ENCODE peak calls at places on chromosomes 2 and 18, in five cellular contexts. U is HFF-Myc, A is HepG2, O is cardiac muscle cell, V is fibroblast of mammary gland. Q is an unnamed sample.

GRCh38 chr18:55486936-55487335 is 101.1 kb downstream of the TCF4 start:
- DNase-seq in A (no peak), V (no peak), U (no peak), O (no peak), Q (no peak)

GRCh38 chr18:51537487-51537886 is 340.0 kb upstream of the MEX3C start:
- DNase-seq in O (peak; percentile 85), V (no peak), A (no peak), U (no peak), Q (no peak)

GRCh38 chr2:177314722-177315264 is 50.3 kb upstream of the NFE2L2 start:
- DNase-seq in A (no peak), V (no peak), U (no peak), O (no peak), Q (no peak)

GRCh38 chr2:143169105-143169504 is 39.9 kb downstream of the ARHGAP15 start:
- DNase-seq in V (no peak), A (no peak), O (no peak), U (no peak), Q (no peak)

GRCh38 chr2:196239622-196240587 is 68.5 kb upstream of the STK17B start:
- DNase-seq in A (no peak), O (peak; percentile 79), U (no peak), V (peak; percentile 87), Q (peak; percentile 82)

GRCh38 chr2:240405133-240405532 is 30.3 kb upstream of the GPC1 start:
- DNase-seq in U (no peak), O (no peak), A (no peak), V (no peak), Q (no peak)

GRCh38 chr2:40957508-40957907 is 505.6 kb upstream of the SLC8A1 start:
- DNase-seq in U (no peak), V (no peak), A (peak; percentile 9), O (peak; percentile 49), Q (no peak)

GRCh38 chr2:160208662-160209229 is 8.7 kb upstream of the ITGB6 start:
- DNase-seq in A (no peak), V (no peak), O (no peak), U (no peak), Q (no peak)

GRCh38 chr2:100208375-100208774 is 66.0 kb upstream of the AFF3 start:
- DNase-seq in A (no peak), O (no peak), V (no peak), U (no peak), Q (no peak)

GRCh38 chr18:456361-456821 is 44.1 kb downstream of the COLEC12 start:
- DNase-seq in U (no peak), V (peak; percentile 92), A (no peak), O (peak; percentile 89), Q (peak; percentile 71)

GRCh38 chr2:216691210-216691741 is 4.1 kb downstream of the IGFBP5 start:
- DNase-seq in V (peak; percentile 28), O (peak; percentile 82), U (no peak), A (no peak), Q (peak; percentile 72)

GRCh38 chr18:9575558-9575957 is 38.8 kb downstream of the PPP4R1 start:
- DNase-seq in U (peak; percentile 87), A (peak; percentile 95), V (peak; percentile 97), O (peak; percentile 99), Q (peak; percentile 94)

GRCh38 chr2:216051350-216051749 is 30.3 kb downstream of the PECR start:
- DNase-seq in A (no peak), O (no peak), V (no peak), U (no peak), Q (no peak)

GRCh38 chr2:241926541-241927311 is 57.2 kb downstream of the RTP5 start:
- DNase-seq in A (peak; percentile 61), V (no peak), O (no peak), U (no peak), Q (no peak)

GRCh38 chr2:240319855-240320560 is 115.5 kb upstream of the GPC1 start:
- DNase-seq in V (peak; percentile 97), O (peak; percentile 91), U (peak; percentile 71), A (no peak), Q (peak; percentile 94)

GRCh38 chr2:42493468-42493884 is 306 bp downstream of the KCNG3 start:
- DNase-seq in O (no peak), A (no peak), V (no peak), U (no peak), Q (no peak)

GRCh38 chr2:42494434-42495233 is 852 bp upstream of the KCNG3 start:
- DNase-seq in U (peak; percentile 41), O (peak; percentile 82), V (peak; percentile 76), A (peak; percentile 87), Q (peak; percentile 80)

GRCh38 chr2:42493885-42494433 is at the start of gene KCNG3:
- DNase-seq in V (peak; percentile 25), U (no peak), A (peak; percentile 58), O (peak; percentile 64), Q (peak; percentile 22)

GRCh38 chr2:42495611-42496010 is 1.8 kb upstream of the KCNG3 start:
- DNase-seq in V (no peak), O (no peak), A (no peak), U (no peak), Q (no peak)

GRCh38 chr2:42495234-42495581 is 1.4 kb upstream of the KCNG3 start:
- DNase-seq in A (no peak), V (no peak), O (no peak), U (no peak), Q (no peak)
- TF ChIP-seq CTCF in A (no peak), V (no peak), O (no peak), U (no peak), Q (no peak)

DNA sequence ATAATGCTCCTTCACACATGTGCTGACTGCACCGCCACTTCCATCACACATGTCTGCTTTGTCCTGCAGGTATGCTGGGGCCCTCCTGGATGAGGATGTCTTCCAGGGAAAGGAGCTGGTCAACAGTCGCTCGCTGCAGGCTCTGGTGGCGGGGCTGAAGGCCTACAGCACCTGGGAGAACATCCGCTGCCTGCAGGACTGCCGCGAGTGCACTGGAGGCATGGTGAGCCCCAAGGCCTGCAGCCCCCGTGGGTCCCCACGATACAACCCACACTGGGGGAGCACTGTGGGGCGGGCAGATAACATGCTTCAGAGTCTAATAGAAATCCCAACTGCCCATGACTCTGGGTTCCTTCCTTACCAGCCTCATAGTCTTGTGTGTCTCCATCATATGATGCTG is 187.3 kb upstream of the BCL2L11 start:
- DNase-seq in U (no peak), A (no peak), V (no peak), O (no peak), Q (no peak)
- TF ChIP-seq CTCF in U (no peak), A (no peak), V (no peak), O (no peak), Q (no peak)

GRCh38 chr2:138084206-138084605 is 119.9 kb downstream of the HNMT start:
- DNase-seq in V (no peak), O (no peak), U (no peak), A (no peak), Q (no peak)
- TF ChIP-seq CTCF in V (no peak), O (no peak), U (no peak), A (no peak), Q (no peak)

DNA sequence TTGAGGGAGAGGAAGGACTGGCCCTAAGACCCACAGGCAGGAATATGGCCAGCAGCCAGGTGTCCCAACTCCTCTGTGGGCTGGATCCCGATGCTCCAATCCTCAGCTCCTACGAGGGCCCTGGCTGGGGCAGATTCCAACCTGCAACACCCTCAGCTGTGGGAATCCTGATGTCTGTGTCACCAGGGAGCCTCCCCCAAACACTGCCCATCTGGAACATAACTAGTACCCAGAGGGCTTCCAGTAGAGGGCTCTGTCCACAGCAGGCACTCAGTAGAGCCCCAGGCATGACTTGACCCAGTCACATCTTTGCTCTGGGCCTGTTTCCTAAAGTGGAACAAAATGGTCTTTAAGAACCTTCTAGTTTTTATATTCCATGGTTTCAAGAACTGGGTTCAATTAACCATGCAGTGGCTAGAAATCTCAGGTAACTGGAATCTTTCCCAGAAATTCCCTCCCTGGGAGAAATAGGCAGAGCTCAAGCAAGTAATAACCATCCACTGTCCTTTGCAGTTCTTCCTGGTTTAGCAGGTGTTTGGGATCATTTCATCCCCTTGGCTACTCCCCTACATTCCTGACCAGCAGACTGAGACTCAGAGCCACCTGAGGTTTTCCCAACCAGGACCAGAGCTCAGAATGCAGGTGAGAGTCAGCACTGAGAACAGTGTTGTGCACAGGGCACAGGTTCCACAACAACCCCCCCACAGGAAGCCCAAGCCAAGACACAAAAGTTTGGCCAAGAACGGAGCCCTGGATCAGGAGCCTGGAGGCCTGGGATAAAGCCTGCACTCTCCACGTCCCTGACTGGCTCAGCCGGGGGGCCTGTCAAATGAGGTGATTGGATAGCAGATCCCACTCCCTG is 20.8 kb upstream of the LOXHD1 start:
- DNase-seq in U (peak; percentile 3), A (no peak), V (peak; percentile 37), O (no peak), Q (no peak)
- TF ChIP-seq CTCF in U (peak; percentile 28), A (no peak), V (peak; percentile 27), O (no peak), Q (peak; percentile 27)